ENCODE peak calls at places on chromosomes 5 and 9, in four cellular contexts. One of them, this sample, is unnamed.

GRCh38 chr5:142512680-142513042 is 173.2 kb downstream of the FGF1 start:
- DNase-seq in prostate gland: no peak
- DNase-seq in HFFc6: peak
- DNase-seq in HCT116: peak
- DNase-seq in this sample: no peak

GRCh38 chr5:5523066-5523505 is 100.6 kb downstream of the ICE1 start:
- DNase-seq in prostate gland: no peak
- DNase-seq in HFFc6: no peak
- DNase-seq in HCT116: peak
- DNase-seq in this sample: peak

GRCh38 chr9:78860806-78861475 is 564.0 kb downstream of the PSAT1 start:
- DNase-seq in HFFc6: peak
- DNase-seq in prostate gland: no peak
- DNase-seq in HCT116: no peak
- DNase-seq in this sample: no peak

GRCh38 chr5:57842376-57843015 is 359.9 kb upstream of the ACTBL2 start:
- DNase-seq in HFFc6: no peak
- DNase-seq in HCT116: no peak
- DNase-seq in prostate gland: no peak
- DNase-seq in this sample: no peak

GRCh38 chr9:2120926-2121689 is 106.0 kb downstream of the SMARCA2 start:
- DNase-seq in HCT116: peak
- DNase-seq in prostate gland: no peak
- DNase-seq in HFFc6: peak
- DNase-seq in this sample: no peak

GRCh38 chr5:38451372-38451735 is 105.1 kb downstream of the LIFR start:
- DNase-seq in HFFc6: no peak
- DNase-seq in HCT116: no peak
- DNase-seq in prostate gland: no peak
- DNase-seq in this sample: no peak

GRCh38 chr5:143931389-143931984 is 119.5 kb downstream of the HMHB1 start:
- DNase-seq in prostate gland: no peak
- DNase-seq in HFFc6: no peak
- DNase-seq in HCT116: no peak
- DNase-seq in this sample: no peak

GRCh38 chr5:61916621-61917620 is 389.1 kb upstream of the KIF2A start:
- DNase-seq in prostate gland: peak
- DNase-seq in HFFc6: no peak
- DNase-seq in HCT116: no peak
- DNase-seq in this sample: no peak

GRCh38 chr5:69206528-69207190 is 17.3 kb downstream of the CENPH start:
- DNase-seq in HCT116: peak
- DNase-seq in prostate gland: no peak
- DNase-seq in HFFc6: no peak
- DNase-seq in this sample: no peak

GRCh38 chr9:109251080-109251775 is 69.6 kb downstream of the EPB41L4B start:
- DNase-seq in prostate gland: peak
- DNase-seq in HFFc6: peak
- DNase-seq in HCT116: no peak
- DNase-seq in this sample: no peak

GRCh38 chr5:91957671-91958070 is 574.6 kb upstream of the ARRDC3 start:
- DNase-seq in HFFc6: no peak
- DNase-seq in HCT116: peak
- DNase-seq in prostate gland: no peak
- DNase-seq in this sample: no peak

GRCh38 chr9:80595192-80595591 is 1023.4 kb downstream of the TLE4 start:
- DNase-seq in HFFc6: no peak
- DNase-seq in prostate gland: no peak
- DNase-seq in HCT116: no peak
- DNase-seq in this sample: no peak
- TF ChIP-seq CTCF in HFFc6: no peak
- TF ChIP-seq CTCF in prostate gland: no peak
- TF ChIP-seq CTCF in HCT116: no peak
- TF ChIP-seq CTCF in this sample: no peak

GRCh38 chr9:77793909-77794308 is 145.8 kb upstream of the GNA14 start:
- DNase-seq in HFFc6: peak
- DNase-seq in HCT116: peak
- DNase-seq in prostate gland: no peak
- DNase-seq in this sample: no peak
- TF ChIP-seq CTCF in HFFc6: peak
- TF ChIP-seq CTCF in HCT116: no peak
- TF ChIP-seq CTCF in prostate gland: peak
- TF ChIP-seq CTCF in this sample: no peak

DNA sequence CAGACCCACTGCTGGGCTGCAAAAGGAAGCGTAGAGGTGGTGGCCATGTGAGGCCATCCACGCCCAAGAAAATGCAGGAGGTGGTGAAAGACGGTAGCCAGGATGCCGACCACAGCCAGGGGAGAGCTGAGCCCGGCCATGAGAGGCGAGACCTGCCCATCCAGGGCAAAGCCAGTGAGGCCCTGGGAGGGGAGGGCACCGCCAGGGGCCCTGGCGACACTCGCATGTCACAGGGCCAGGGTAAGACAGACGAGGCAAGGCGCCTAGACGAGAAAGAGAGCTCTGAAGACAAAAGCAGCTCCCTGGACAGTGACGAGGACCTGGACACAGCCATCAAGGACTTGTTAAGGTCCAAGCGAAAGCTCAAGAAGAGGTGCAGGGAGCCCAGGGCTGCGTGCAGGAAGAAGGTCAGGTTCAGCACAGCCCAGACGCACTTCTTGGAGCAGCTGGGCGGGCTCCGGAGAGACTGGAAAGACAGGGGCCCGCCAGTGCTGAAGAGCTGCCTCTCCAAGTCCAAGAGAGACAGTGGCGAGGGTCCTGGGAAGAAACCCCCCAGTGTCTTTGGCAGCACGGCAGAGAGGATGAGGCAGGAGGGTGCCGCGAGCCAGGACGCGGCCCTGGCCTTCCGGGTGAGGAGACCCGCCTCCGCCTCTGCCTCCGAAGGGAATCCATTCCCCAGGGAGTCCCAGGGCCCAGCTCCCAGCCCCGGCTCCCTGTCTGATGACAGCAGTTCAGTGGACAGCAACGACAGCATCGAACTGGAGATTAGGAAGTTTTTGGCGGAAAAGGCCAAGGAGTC is 6.9 kb downstream of the PPP1R26 start:
- DNase-seq in HFFc6: no peak
- DNase-seq in prostate gland: no peak
- DNase-seq in HCT116: no peak
- DNase-seq in this sample: no peak
- TF ChIP-seq CTCF in HFFc6: no peak
- TF ChIP-seq CTCF in prostate gland: no peak
- TF ChIP-seq CTCF in HCT116: no peak
- TF ChIP-seq CTCF in this sample: no peak

GRCh38 chr5:179974946-179975712 is 67.4 kb upstream of the TBC1D9B start:
- DNase-seq in prostate gland: no peak
- DNase-seq in HCT116: no peak
- DNase-seq in HFFc6: no peak
- DNase-seq in this sample: peak
- TF ChIP-seq CTCF in prostate gland: peak
- TF ChIP-seq CTCF in HCT116: peak
- TF ChIP-seq CTCF in HFFc6: no peak
- TF ChIP-seq CTCF in this sample: peak

GRCh38 chr5:1638658-1639400 is 115.1 kb upstream of the LPCAT1 start:
- DNase-seq in HCT116: no peak
- DNase-seq in prostate gland: no peak
- DNase-seq in HFFc6: no peak
- DNase-seq in this sample: no peak

GRCh38 chr5:1640276-1640898 is 116.6 kb upstream of the LPCAT1 start:
- DNase-seq in HCT116: no peak
- DNase-seq in HFFc6: no peak
- DNase-seq in prostate gland: no peak
- DNase-seq in this sample: no peak

GRCh38 chr5:1636981-1637638 is 113.3 kb upstream of the LPCAT1 start:
- DNase-seq in prostate gland: no peak
- DNase-seq in HCT116: no peak
- DNase-seq in HFFc6: no peak
- DNase-seq in this sample: no peak

GRCh38 chr5:1639757-1640156 is 116.0 kb upstream of the LPCAT1 start:
- DNase-seq in HCT116: no peak
- DNase-seq in HFFc6: no peak
- DNase-seq in prostate gland: no peak
- DNase-seq in this sample: no peak

GRCh38 chr5:1637639-1638481 is 114.1 kb upstream of the LPCAT1 start:
- DNase-seq in HCT116: no peak
- DNase-seq in prostate gland: no peak
- DNase-seq in HFFc6: no peak
- DNase-seq in this sample: peak
- TF ChIP-seq CTCF in HCT116: no peak
- TF ChIP-seq CTCF in prostate gland: no peak
- TF ChIP-seq CTCF in HFFc6: no peak
- TF ChIP-seq CTCF in this sample: no peak

DNA sequence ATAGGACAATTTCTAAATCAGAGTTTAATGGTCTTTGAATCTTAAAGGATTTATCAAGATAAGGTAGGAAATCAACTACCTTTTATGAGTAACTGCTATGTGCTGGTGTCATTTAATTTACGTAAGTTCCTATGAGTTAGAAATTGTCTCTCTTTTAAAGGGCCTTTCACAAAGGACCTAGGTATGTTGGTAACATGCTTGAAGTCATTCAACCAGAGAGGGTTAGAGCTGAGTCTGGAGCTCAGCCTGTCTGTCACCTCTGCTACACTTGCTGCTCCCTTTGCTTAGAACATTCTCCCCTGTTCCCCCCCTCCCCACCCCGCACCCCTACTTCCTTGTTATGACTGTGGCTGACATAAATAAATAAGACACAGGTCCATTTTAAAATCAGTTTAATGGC is 190.3 kb upstream of the SEMA6A start:
- DNase-seq in prostate gland: no peak
- DNase-seq in HFFc6: no peak
- DNase-seq in HCT116: no peak
- DNase-seq in this sample: no peak
- TF ChIP-seq CTCF in prostate gland: no peak
- TF ChIP-seq CTCF in HFFc6: no peak
- TF ChIP-seq CTCF in HCT116: no peak
- TF ChIP-seq CTCF in this sample: no peak

This sample was measured in GM13976.